ENCODE peak calls at places on chromosome 1, in seven cellular contexts. One of them, this sample, is unnamed.

GRCh38 chr1:220734571-220735326 is 13.4 kb upstream of the MTARC2 start:
- DNase-seq in fibroblast of pulmonary artery: peak; percentile 77
- DNase-seq in pancreas: no peak
- DNase-seq in AG09309: peak; percentile 24
- DNase-seq in mesenchymal stem cell: peak; percentile 79
- DNase-seq in body of pancreas: no peak
- DNase-seq in uterus: no peak
- DNase-seq in this sample: peak; percentile 72

GRCh38 chr1:173688300-173688699 is 18.6 kb upstream of the ANKRD45 start:
- DNase-seq in fibroblast of pulmonary artery: no peak
- DNase-seq in pancreas: no peak
- DNase-seq in AG09309: no peak
- DNase-seq in mesenchymal stem cell: no peak
- DNase-seq in body of pancreas: no peak
- DNase-seq in uterus: no peak
- DNase-seq in this sample: no peak

GRCh38 chr1:58251415-58252073 is 295.0 kb downstream of the OMA1 start:
- DNase-seq in fibroblast of pulmonary artery: peak; percentile 4
- DNase-seq in pancreas: no peak
- DNase-seq in AG09309: no peak
- DNase-seq in mesenchymal stem cell: no peak
- DNase-seq in body of pancreas: no peak
- DNase-seq in uterus: no peak
- DNase-seq in this sample: no peak

GRCh38 chr1:158019177-158019868 is 25.9 kb downstream of the KIRREL1 start:
- DNase-seq in fibroblast of pulmonary artery: peak; percentile 93
- DNase-seq in pancreas: peak; percentile 34
- DNase-seq in AG09309: peak; percentile 79
- DNase-seq in mesenchymal stem cell: peak; percentile 97
- DNase-seq in body of pancreas: peak; percentile 63
- DNase-seq in uterus: peak; percentile 70
- DNase-seq in this sample: peak; percentile 93

GRCh38 chr1:63867429-63868176 is 93.8 kb downstream of the ROR1 start:
- DNase-seq in fibroblast of pulmonary artery: no peak
- DNase-seq in pancreas: no peak
- DNase-seq in AG09309: no peak
- DNase-seq in mesenchymal stem cell: peak; percentile 19
- DNase-seq in body of pancreas: no peak
- DNase-seq in uterus: peak; percentile 62
- DNase-seq in this sample: no peak

GRCh38 chr1:47616036-47616435 is 178.2 kb downstream of the FOXD2 start:
- DNase-seq in fibroblast of pulmonary artery: no peak
- DNase-seq in pancreas: peak; percentile 1
- DNase-seq in AG09309: no peak
- DNase-seq in mesenchymal stem cell: no peak
- DNase-seq in body of pancreas: no peak
- DNase-seq in uterus: no peak
- DNase-seq in this sample: no peak

GRCh38 chr1:92259350-92259749 is 39.4 kb downstream of the GLMN start:
- DNase-seq in fibroblast of pulmonary artery: peak; percentile 18
- DNase-seq in pancreas: no peak
- DNase-seq in AG09309: no peak
- DNase-seq in mesenchymal stem cell: no peak
- DNase-seq in body of pancreas: no peak
- DNase-seq in uterus: no peak
- DNase-seq in this sample: no peak

GRCh38 chr1:107599220-107599619 is 365.8 kb downstream of the VAV3 start:
- DNase-seq in fibroblast of pulmonary artery: no peak
- DNase-seq in pancreas: no peak
- DNase-seq in AG09309: no peak
- DNase-seq in mesenchymal stem cell: no peak
- DNase-seq in body of pancreas: no peak
- DNase-seq in uterus: no peak
- DNase-seq in this sample: no peak

GRCh38 chr1:85274969-85275453 is 1.4 kb downstream of the BCL10 start:
- DNase-seq in fibroblast of pulmonary artery: peak; percentile 78
- DNase-seq in pancreas: no peak
- DNase-seq in AG09309: no peak
- DNase-seq in mesenchymal stem cell: peak; percentile 96
- DNase-seq in body of pancreas: no peak
- DNase-seq in uterus: no peak
- DNase-seq in this sample: peak; percentile 79

GRCh38 chr1:41329662-41330587 is 31.3 kb upstream of the FOXO6 start:
- DNase-seq in fibroblast of pulmonary artery: no peak
- DNase-seq in pancreas: no peak
- DNase-seq in AG09309: no peak
- DNase-seq in mesenchymal stem cell: no peak
- DNase-seq in body of pancreas: no peak
- DNase-seq in uterus: no peak
- DNase-seq in this sample: no peak

GRCh38 chr1:202005958-202006357 is 4.4 kb upstream of the ELF3 start:
- DNase-seq in fibroblast of pulmonary artery: peak; percentile 39
- DNase-seq in pancreas: no peak
- DNase-seq in AG09309: no peak
- DNase-seq in mesenchymal stem cell: peak; percentile 45
- DNase-seq in body of pancreas: no peak
- DNase-seq in uterus: no peak
- DNase-seq in this sample: peak; percentile 12

GRCh38 chr1:18794561-18794960 is 64.9 kb downstream of the TAS1R2 start:
- DNase-seq in fibroblast of pulmonary artery: no peak
- DNase-seq in pancreas: no peak
- DNase-seq in AG09309: no peak
- DNase-seq in mesenchymal stem cell: no peak
- DNase-seq in body of pancreas: no peak
- DNase-seq in uterus: no peak
- DNase-seq in this sample: no peak

GRCh38 chr1:231171623-231172197 is 9.9 kb downstream of the TRIM67 start:
- DNase-seq in fibroblast of pulmonary artery: no peak
- DNase-seq in pancreas: no peak
- DNase-seq in AG09309: no peak
- DNase-seq in mesenchymal stem cell: no peak
- DNase-seq in body of pancreas: no peak
- DNase-seq in uterus: no peak
- DNase-seq in this sample: no peak

GRCh38 chr1:5119496-5120234 is 465.3 kb downstream of the AJAP1 start:
- DNase-seq in fibroblast of pulmonary artery: no peak
- DNase-seq in pancreas: no peak
- DNase-seq in AG09309: no peak
- DNase-seq in mesenchymal stem cell: no peak
- DNase-seq in body of pancreas: no peak
- DNase-seq in uterus: no peak
- DNase-seq in this sample: no peak

GRCh38 chr1:71128060-71128459 is 47.2 kb upstream of the ZRANB2 start:
- DNase-seq in fibroblast of pulmonary artery: no peak
- DNase-seq in pancreas: no peak
- DNase-seq in AG09309: no peak
- DNase-seq in mesenchymal stem cell: no peak
- DNase-seq in body of pancreas: no peak
- DNase-seq in uterus: no peak
- DNase-seq in this sample: no peak

GRCh38 chr1:152954436-152954835 is 7.4 kb downstream of the SPRR5 start:
- DNase-seq in fibroblast of pulmonary artery: no peak
- DNase-seq in pancreas: no peak
- DNase-seq in AG09309: no peak
- DNase-seq in mesenchymal stem cell: no peak
- DNase-seq in body of pancreas: no peak
- DNase-seq in uterus: no peak
- DNase-seq in this sample: no peak

GRCh38 chr1:15046487-15047165 is 106.9 kb upstream of the TMEM51 start:
- DNase-seq in fibroblast of pulmonary artery: peak; percentile 82
- DNase-seq in pancreas: peak; percentile 70
- DNase-seq in AG09309: peak; percentile 55
- DNase-seq in mesenchymal stem cell: peak; percentile 81
- DNase-seq in body of pancreas: peak; percentile 81
- DNase-seq in uterus: peak; percentile 60
- DNase-seq in this sample: peak; percentile 79

GRCh38 chr1:2091611-2092604 is 41.7 kb downstream of the PRKCZ start:
- DNase-seq in fibroblast of pulmonary artery: no peak
- DNase-seq in pancreas: no peak
- DNase-seq in AG09309: no peak
- DNase-seq in mesenchymal stem cell: no peak
- DNase-seq in body of pancreas: peak; percentile 30
- DNase-seq in uterus: no peak
- DNase-seq in this sample: peak; percentile 19

GRCh38 chr1:186152227-186152944 is 222.7 kb downstream of the TPR start:
- DNase-seq in fibroblast of pulmonary artery: peak; percentile 65
- DNase-seq in pancreas: no peak
- DNase-seq in AG09309: peak; percentile 63
- DNase-seq in mesenchymal stem cell: peak; percentile 75
- DNase-seq in body of pancreas: no peak
- DNase-seq in uterus: no peak
- DNase-seq in this sample: peak; percentile 78

GRCh38 chr1:197683895-197684553 is 91.3 kb downstream of the DENND1B start:
- DNase-seq in fibroblast of pulmonary artery: no peak
- DNase-seq in pancreas: no peak
- DNase-seq in AG09309: no peak
- DNase-seq in mesenchymal stem cell: no peak
- DNase-seq in body of pancreas: no peak
- DNase-seq in uterus: no peak
- DNase-seq in this sample: no peak

GRCh38 chr1:94025383-94026340 is 95.3 kb downstream of the ABCA4 start:
- DNase-seq in fibroblast of pulmonary artery: peak; percentile 89
- DNase-seq in pancreas: no peak
- DNase-seq in AG09309: peak; percentile 63
- DNase-seq in mesenchymal stem cell: peak; percentile 73
- DNase-seq in body of pancreas: peak; percentile 43
- DNase-seq in uterus: no peak
- DNase-seq in this sample: peak; percentile 77

GRCh38 chr1:208083016-208083714 is 161.0 kb downstream of the PLXNA2 start:
- DNase-seq in fibroblast of pulmonary artery: no peak
- DNase-seq in pancreas: no peak
- DNase-seq in AG09309: no peak
- DNase-seq in mesenchymal stem cell: no peak
- DNase-seq in body of pancreas: no peak
- DNase-seq in uterus: no peak
- DNase-seq in this sample: no peak
- H3K4me3 ChIP-seq in fibroblast of pulmonary artery: no peak overlapping the region
- H3K4me3 ChIP-seq in pancreas: no peak overlapping the region
- H3K4me3 ChIP-seq in AG09309: no peak overlapping the region
- H3K4me3 ChIP-seq in mesenchymal stem cell: no peak overlapping the region
- H3K4me3 ChIP-seq in body of pancreas: no peak overlapping the region
- H3K4me3 ChIP-seq in uterus: no peak overlapping the region
- H3K4me3 ChIP-seq in this sample: no peak overlapping the region

DNA sequence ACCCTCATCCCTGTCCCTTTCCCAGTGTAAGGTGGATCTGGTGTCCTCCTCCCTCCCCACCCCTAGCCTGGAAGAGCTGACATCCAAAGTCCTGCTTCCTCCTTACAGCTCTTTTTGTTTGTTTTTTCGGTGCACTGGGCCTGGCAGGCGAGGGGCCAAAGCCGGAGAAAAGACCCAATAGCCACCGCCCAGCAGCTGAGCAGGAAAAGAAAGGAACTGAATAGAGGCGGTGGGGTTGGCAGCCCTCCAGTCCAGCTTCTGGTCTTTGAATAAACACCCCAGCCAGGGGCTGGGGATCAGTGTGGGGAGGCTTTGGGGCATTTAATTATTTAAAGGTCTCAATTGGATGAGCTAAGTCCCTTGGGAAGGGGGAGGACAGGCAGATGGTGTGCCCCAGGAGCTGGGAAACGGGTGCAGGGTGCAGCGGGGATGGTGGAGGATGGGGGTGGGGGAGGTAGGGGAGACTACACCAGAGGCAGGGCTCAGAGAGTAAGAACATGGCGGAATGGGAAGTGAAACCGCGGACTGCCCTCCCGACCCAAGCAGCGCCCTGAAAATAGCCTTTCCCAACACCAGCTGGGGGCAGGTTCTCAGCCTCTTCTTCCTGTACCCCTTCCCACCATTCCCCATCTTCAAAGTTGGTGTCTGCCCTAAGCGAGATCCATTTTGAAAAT is 20.2 kb downstream of the BTG2 start:
- DNase-seq in fibroblast of pulmonary artery: no peak
- DNase-seq in pancreas: peak; percentile 71
- DNase-seq in AG09309: no peak
- DNase-seq in mesenchymal stem cell: no peak
- DNase-seq in body of pancreas: peak; percentile 75
- DNase-seq in uterus: no peak
- DNase-seq in this sample: peak; percentile 19
- H3K4me3 ChIP-seq in fibroblast of pulmonary artery: no peak overlapping the region
- H3K4me3 ChIP-seq in pancreas: no peak overlapping the region
- H3K4me3 ChIP-seq in AG09309: no peak overlapping the region
- H3K4me3 ChIP-seq in mesenchymal stem cell: no peak overlapping the region
- H3K4me3 ChIP-seq in body of pancreas: no peak overlapping the region
- H3K4me3 ChIP-seq in uterus: no peak overlapping the region
- H3K4me3 ChIP-seq in this sample: no peak overlapping the region

GRCh38 chr1:17584539-17584938 is 45.0 kb downstream of the ARHGEF10L start:
- DNase-seq in fibroblast of pulmonary artery: no peak
- DNase-seq in pancreas: no peak
- DNase-seq in AG09309: no peak
- DNase-seq in mesenchymal stem cell: no peak
- DNase-seq in body of pancreas: no peak
- DNase-seq in uterus: no peak
- DNase-seq in this sample: no peak

GRCh38 chr1:17586172-17586963 is 46.9 kb downstream of the ARHGEF10L start:
- DNase-seq in fibroblast of pulmonary artery: peak; percentile 79
- DNase-seq in pancreas: no peak
- DNase-seq in AG09309: peak; percentile 76
- DNase-seq in mesenchymal stem cell: peak; percentile 85
- DNase-seq in body of pancreas: peak; percentile 43
- DNase-seq in uterus: no peak
- DNase-seq in this sample: peak; percentile 74

GRCh38 chr1:17585266-17585987 is 45.9 kb downstream of the ARHGEF10L start:
- DNase-seq in fibroblast of pulmonary artery: no peak
- DNase-seq in pancreas: no peak
- DNase-seq in AG09309: no peak
- DNase-seq in mesenchymal stem cell: no peak
- DNase-seq in body of pancreas: no peak
- DNase-seq in uterus: no peak
- DNase-seq in this sample: no peak

GRCh38 chr1:17587693-17588047 is 48.2 kb downstream of the ARHGEF10L start:
- DNase-seq in fibroblast of pulmonary artery: peak; percentile 81
- DNase-seq in pancreas: no peak
- DNase-seq in AG09309: peak; percentile 67
- DNase-seq in mesenchymal stem cell: peak; percentile 76
- DNase-seq in body of pancreas: no peak
- DNase-seq in uterus: no peak
- DNase-seq in this sample: peak; percentile 68

GRCh38 chr1:17588048-17588781 is 48.7 kb downstream of the ARHGEF10L start:
- DNase-seq in fibroblast of pulmonary artery: peak; percentile 35
- DNase-seq in pancreas: peak; percentile 86
- DNase-seq in AG09309: peak; percentile 39
- DNase-seq in mesenchymal stem cell: peak; percentile 65
- DNase-seq in body of pancreas: peak; percentile 94
- DNase-seq in uterus: no peak
- DNase-seq in this sample: peak; percentile 72
- H3K4me3 ChIP-seq in fibroblast of pulmonary artery: no peak overlapping the region
- H3K4me3 ChIP-seq in pancreas: no peak overlapping the region
- H3K4me3 ChIP-seq in AG09309: peak overlapping the region; percentile 26
- H3K4me3 ChIP-seq in mesenchymal stem cell: no peak overlapping the region
- H3K4me3 ChIP-seq in body of pancreas: no peak overlapping the region
- H3K4me3 ChIP-seq in uterus: no peak overlapping the region
- H3K4me3 ChIP-seq in this sample: no peak overlapping the region

DNA sequence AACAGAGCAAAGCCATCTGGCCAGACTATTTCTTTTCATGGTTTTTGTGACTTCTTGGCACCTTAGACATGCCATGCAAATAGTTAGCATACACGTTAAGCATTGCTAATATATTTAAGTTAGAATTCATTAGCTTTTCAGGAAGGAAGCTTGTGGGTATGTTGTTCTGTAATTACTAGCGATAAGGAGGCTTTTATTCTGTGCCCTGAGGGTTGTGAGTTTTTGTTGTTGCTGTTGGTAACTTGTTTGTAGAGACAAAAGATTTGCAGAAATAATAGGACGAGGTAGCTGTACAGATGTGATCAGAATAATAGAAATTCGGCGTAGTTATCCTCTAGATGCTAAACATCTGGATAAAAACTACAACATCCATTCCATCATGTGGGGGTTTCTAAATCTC is 305.3 kb downstream of the TM2D1 start:
- DNase-seq in fibroblast of pulmonary artery: no peak
- DNase-seq in pancreas: no peak
- DNase-seq in AG09309: no peak
- DNase-seq in mesenchymal stem cell: no peak
- DNase-seq in body of pancreas: no peak
- DNase-seq in uterus: no peak
- DNase-seq in this sample: no peak
- H3K4me3 ChIP-seq in fibroblast of pulmonary artery: no peak overlapping the region
- H3K4me3 ChIP-seq in pancreas: no peak overlapping the region
- H3K4me3 ChIP-seq in AG09309: no peak overlapping the region
- H3K4me3 ChIP-seq in mesenchymal stem cell: no peak overlapping the region
- H3K4me3 ChIP-seq in body of pancreas: no peak overlapping the region
- H3K4me3 ChIP-seq in uterus: no peak overlapping the region
- H3K4me3 ChIP-seq in this sample: no peak overlapping the region